ENCODE peak calls at places on chromosome 1, in six cellular contexts. One of them, this sample, is unnamed.
A peak's percentile ranks its signal among the peaks of the same experiment; 100 is the strongest.

GRCh38 chr1:181141431-181141910 is 53.0 kb downstream of the IER5 start:
- DNase-seq in uterus: no peak
- DNase-seq in neural progenitor cell: no peak
- DNase-seq in kidney: peak; percentile 32
- DNase-seq in brain microvascular endothelial cell: peak; percentile 66
- DNase-seq in SK-N-MC: no peak
- DNase-seq in this sample: no peak

GRCh38 chr1:213986925-213987250 is 885 bp upstream of the PROX1 start:
- DNase-seq in uterus: no peak
- DNase-seq in neural progenitor cell: no peak
- DNase-seq in kidney: no peak
- DNase-seq in brain microvascular endothelial cell: no peak
- DNase-seq in SK-N-MC: no peak
- DNase-seq in this sample: no peak

GRCh38 chr1:112618721-112619517 is at the start of gene ST7L:
- DNase-seq in uterus: peak; percentile 67
- DNase-seq in neural progenitor cell: peak; percentile 84
- DNase-seq in kidney: peak; percentile 92
- DNase-seq in brain microvascular endothelial cell: peak; percentile 47
- DNase-seq in SK-N-MC: no peak
- DNase-seq in this sample: peak; percentile 87

GRCh38 chr1:168180148-168180524 is 1.4 kb downstream of the TIPRL start:
- DNase-seq in uterus: no peak
- DNase-seq in neural progenitor cell: no peak
- DNase-seq in kidney: no peak
- DNase-seq in brain microvascular endothelial cell: no peak
- DNase-seq in SK-N-MC: no peak
- DNase-seq in this sample: no peak

GRCh38 chr1:110916669-110917306 is 43.8 kb downstream of the CD53 start:
- DNase-seq in uterus: no peak
- DNase-seq in neural progenitor cell: no peak
- DNase-seq in kidney: no peak
- DNase-seq in brain microvascular endothelial cell: peak; percentile 14
- DNase-seq in SK-N-MC: peak; percentile 3
- DNase-seq in this sample: no peak

GRCh38 chr1:218342091-218342490 is 3.0 kb upstream of the TGFB2 start:
- DNase-seq in uterus: no peak
- DNase-seq in neural progenitor cell: no peak
- DNase-seq in kidney: no peak
- DNase-seq in brain microvascular endothelial cell: no peak
- DNase-seq in SK-N-MC: no peak
- DNase-seq in this sample: no peak

GRCh38 chr1:20470174-20470573 is 15.8 kb downstream of the CAMK2N1 start:
- DNase-seq in uterus: no peak
- DNase-seq in neural progenitor cell: no peak
- DNase-seq in kidney: no peak
- DNase-seq in brain microvascular endothelial cell: no peak
- DNase-seq in SK-N-MC: no peak
- DNase-seq in this sample: no peak

GRCh38 chr1:97004054-97004453 is 282.5 kb downstream of the PTBP2 start:
- DNase-seq in uterus: no peak
- DNase-seq in neural progenitor cell: no peak
- DNase-seq in kidney: no peak
- DNase-seq in brain microvascular endothelial cell: no peak
- DNase-seq in SK-N-MC: no peak
- DNase-seq in this sample: no peak

GRCh38 chr1:212607924-212608208 is 695 bp upstream of the ATF3 start:
- DNase-seq in uterus: no peak
- DNase-seq in neural progenitor cell: no peak
- DNase-seq in kidney: no peak
- DNase-seq in brain microvascular endothelial cell: no peak
- DNase-seq in SK-N-MC: no peak
- DNase-seq in this sample: no peak

GRCh38 chr1:167671727-167672511 is 41.9 kb downstream of the RCSD1 start:
- DNase-seq in uterus: no peak
- DNase-seq in neural progenitor cell: no peak
- DNase-seq in kidney: no peak
- DNase-seq in brain microvascular endothelial cell: no peak
- DNase-seq in SK-N-MC: no peak
- DNase-seq in this sample: no peak

GRCh38 chr1:204507317-204508105 is 8.7 kb upstream of the MDM4 start:
- DNase-seq in uterus: peak; percentile 36
- DNase-seq in neural progenitor cell: peak; percentile 56
- DNase-seq in kidney: no peak
- DNase-seq in brain microvascular endothelial cell: peak; percentile 41
- DNase-seq in SK-N-MC: no peak
- DNase-seq in this sample: no peak

GRCh38 chr1:179177182-179177581 is 52.3 kb downstream of the ABL2 start:
- DNase-seq in uterus: no peak
- DNase-seq in neural progenitor cell: no peak
- DNase-seq in kidney: no peak
- DNase-seq in brain microvascular endothelial cell: peak; percentile 53
- DNase-seq in SK-N-MC: no peak
- DNase-seq in this sample: no peak

GRCh38 chr1:68916227-68916853 is 419.5 kb upstream of the DEPDC1 start:
- DNase-seq in uterus: peak; percentile 19
- DNase-seq in neural progenitor cell: no peak
- DNase-seq in kidney: no peak
- DNase-seq in brain microvascular endothelial cell: peak; percentile 51
- DNase-seq in SK-N-MC: no peak
- DNase-seq in this sample: no peak

GRCh38 chr1:34176830-34177613 is at the start of gene C1orf94:
- DNase-seq in uterus: no peak
- DNase-seq in neural progenitor cell: peak; percentile 61
- DNase-seq in kidney: no peak
- DNase-seq in brain microvascular endothelial cell: no peak
- DNase-seq in SK-N-MC: no peak
- DNase-seq in this sample: no peak

GRCh38 chr1:225879521-225880209 is 2.5 kb downstream of the TMEM63A start:
- DNase-seq in uterus: no peak
- DNase-seq in neural progenitor cell: no peak
- DNase-seq in kidney: peak; percentile 76
- DNase-seq in brain microvascular endothelial cell: no peak
- DNase-seq in SK-N-MC: no peak
- DNase-seq in this sample: no peak

GRCh38 chr1:41102208-41102607 is 80.7 kb upstream of the SLFNL1 start:
- DNase-seq in uterus: peak; percentile 95
- DNase-seq in neural progenitor cell: no peak
- DNase-seq in kidney: peak; percentile 94
- DNase-seq in brain microvascular endothelial cell: peak; percentile 76
- DNase-seq in SK-N-MC: peak; percentile 66
- DNase-seq in this sample: peak; percentile 84

GRCh38 chr1:1215266-1215676 is 1.3 kb upstream of the TNFRSF4 start:
- DNase-seq in uterus: no peak
- DNase-seq in neural progenitor cell: no peak
- DNase-seq in kidney: no peak
- DNase-seq in brain microvascular endothelial cell: no peak
- DNase-seq in SK-N-MC: no peak
- DNase-seq in this sample: no peak

GRCh38 chr1:1212780-1213152 is 1.2 kb downstream of the TNFRSF4 start:
- DNase-seq in uterus: no peak
- DNase-seq in neural progenitor cell: no peak
- DNase-seq in kidney: peak; percentile 90
- DNase-seq in brain microvascular endothelial cell: no peak
- DNase-seq in SK-N-MC: no peak
- DNase-seq in this sample: peak; percentile 78

GRCh38 chr1:1213919-1214599 is at the start of gene TNFRSF4:
- DNase-seq in uterus: no peak
- DNase-seq in neural progenitor cell: no peak
- DNase-seq in kidney: peak; percentile 56
- DNase-seq in brain microvascular endothelial cell: no peak
- DNase-seq in SK-N-MC: no peak
- DNase-seq in this sample: no peak

GRCh38 chr1:1211541-1212511 is 2.1 kb downstream of the TNFRSF4 start:
- DNase-seq in uterus: no peak
- DNase-seq in neural progenitor cell: no peak
- DNase-seq in kidney: peak; percentile 73
- DNase-seq in brain microvascular endothelial cell: no peak
- DNase-seq in SK-N-MC: no peak
- DNase-seq in this sample: no peak

GRCh38 chr1:1213153-1213918 is 617 bp downstream of the TNFRSF4 start:
- DNase-seq in uterus: no peak
- DNase-seq in neural progenitor cell: no peak
- DNase-seq in kidney: peak; percentile 85
- DNase-seq in brain microvascular endothelial cell: no peak
- DNase-seq in SK-N-MC: no peak
- DNase-seq in this sample: no peak
- H3K4me3 ChIP-seq in uterus: no peak overlapping the region
- H3K4me3 ChIP-seq in neural progenitor cell: no peak overlapping the region
- H3K4me3 ChIP-seq in kidney: no peak overlapping the region
- H3K4me3 ChIP-seq in brain microvascular endothelial cell: no peak overlapping the region
- H3K4me3 ChIP-seq in SK-N-MC: no peak overlapping the region
- H3K4me3 ChIP-seq in this sample: peak overlapping the region; percentile 44

GRCh38 chr1:119683893-119684292 is 27.8 kb upstream of the PHGDH start:
- DNase-seq in uterus: no peak
- DNase-seq in neural progenitor cell: no peak
- DNase-seq in kidney: no peak
- DNase-seq in brain microvascular endothelial cell: no peak
- DNase-seq in SK-N-MC: no peak
- DNase-seq in this sample: no peak

GRCh38 chr1:119682141-119682540 is 29.6 kb upstream of the PHGDH start:
- DNase-seq in uterus: no peak
- DNase-seq in neural progenitor cell: no peak
- DNase-seq in kidney: no peak
- DNase-seq in brain microvascular endothelial cell: no peak
- DNase-seq in SK-N-MC: no peak
- DNase-seq in this sample: no peak

GRCh38 chr1:119680723-119681122 is 31.0 kb upstream of the PHGDH start:
- DNase-seq in uterus: no peak
- DNase-seq in neural progenitor cell: no peak
- DNase-seq in kidney: no peak
- DNase-seq in brain microvascular endothelial cell: no peak
- DNase-seq in SK-N-MC: no peak
- DNase-seq in this sample: no peak

GRCh38 chr1:119680193-119680592 is 31.5 kb upstream of the PHGDH start:
- DNase-seq in uterus: no peak
- DNase-seq in neural progenitor cell: no peak
- DNase-seq in kidney: no peak
- DNase-seq in brain microvascular endothelial cell: no peak
- DNase-seq in SK-N-MC: no peak
- DNase-seq in this sample: no peak

DNA sequence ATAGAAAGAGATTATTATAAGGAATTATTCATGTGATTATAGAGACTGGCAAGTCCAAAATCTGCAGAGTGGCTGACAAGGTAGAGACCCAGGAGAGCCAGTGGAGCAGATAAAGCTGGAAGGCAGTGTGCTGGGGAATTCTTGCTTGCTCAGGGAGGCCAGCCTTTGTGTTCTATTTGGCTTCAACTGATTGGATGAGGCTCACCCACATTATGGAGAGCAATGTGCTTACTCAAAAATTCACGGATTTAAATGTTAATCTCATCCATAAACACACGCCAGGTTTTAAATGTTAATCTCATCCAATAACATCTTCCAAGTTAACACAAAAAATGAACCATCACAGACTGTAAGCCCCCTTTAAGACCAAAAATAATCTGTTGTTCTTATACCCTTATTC is 30.2 kb upstream of the PHGDH start:
- DNase-seq in uterus: no peak
- DNase-seq in neural progenitor cell: no peak
- DNase-seq in kidney: no peak
- DNase-seq in brain microvascular endothelial cell: no peak
- DNase-seq in SK-N-MC: no peak
- DNase-seq in this sample: no peak
- H3K27ac ChIP-seq in uterus: no peak overlapping the region
- H3K27ac ChIP-seq in neural progenitor cell: no peak overlapping the region
- H3K27ac ChIP-seq in kidney: no peak overlapping the region
- H3K27ac ChIP-seq in brain microvascular endothelial cell: no peak overlapping the region
- H3K27ac ChIP-seq in SK-N-MC: no peak overlapping the region
- H3K27ac ChIP-seq in this sample: no peak overlapping the region

DNA sequence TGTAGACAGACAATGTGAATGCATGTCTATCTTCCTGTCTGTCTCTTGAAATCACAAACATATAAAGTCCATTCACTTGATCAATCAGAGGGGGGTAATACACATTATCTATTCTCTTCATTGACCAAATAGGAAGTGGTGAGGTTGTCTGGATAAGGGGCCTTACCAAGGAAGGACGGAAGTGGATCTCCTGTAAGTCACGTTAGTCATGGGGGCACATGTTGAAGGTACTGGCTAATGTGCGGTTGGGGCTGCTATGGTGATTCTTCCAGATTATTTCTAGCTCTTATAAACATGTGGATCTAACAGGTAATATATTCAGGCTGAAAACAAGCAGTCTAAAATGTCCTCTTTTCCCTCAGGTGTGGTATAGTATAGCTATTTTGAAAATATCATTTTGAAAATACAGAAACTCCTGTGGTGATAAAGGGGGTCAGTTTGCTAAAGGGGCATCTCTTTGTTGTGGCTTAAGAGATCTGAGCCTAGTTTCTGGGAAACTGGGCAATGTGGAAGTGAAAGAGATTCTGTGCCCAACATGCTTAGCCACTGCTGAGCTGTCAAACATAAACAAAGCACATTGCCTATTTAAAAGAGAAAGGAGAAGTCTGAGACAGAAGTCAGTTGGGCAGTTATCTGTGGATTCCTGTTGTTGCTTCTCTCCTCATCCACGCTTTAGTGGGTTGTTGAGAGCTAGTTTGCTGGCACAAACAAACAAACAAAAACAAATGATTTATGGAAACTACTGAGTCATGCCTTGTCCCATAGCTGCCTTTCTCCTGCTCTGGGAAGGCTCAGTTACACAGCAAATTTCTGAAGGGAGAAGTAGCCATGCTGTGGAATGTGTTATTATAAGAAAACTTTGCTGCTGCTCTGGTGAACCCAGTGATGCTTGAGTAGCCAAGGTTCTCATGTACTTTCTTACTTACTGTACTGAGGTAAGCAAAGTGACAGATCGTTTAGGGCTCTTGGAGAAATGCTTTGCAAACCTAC is 166.9 kb downstream of the HLX start:
- DNase-seq in uterus: no peak
- DNase-seq in neural progenitor cell: no peak
- DNase-seq in kidney: no peak
- DNase-seq in brain microvascular endothelial cell: no peak
- DNase-seq in SK-N-MC: no peak
- DNase-seq in this sample: no peak
- H3K4me3 ChIP-seq in uterus: no peak overlapping the region
- H3K4me3 ChIP-seq in neural progenitor cell: no peak overlapping the region
- H3K4me3 ChIP-seq in kidney: no peak overlapping the region
- H3K4me3 ChIP-seq in brain microvascular endothelial cell: no peak overlapping the region
- H3K4me3 ChIP-seq in SK-N-MC: no peak overlapping the region
- H3K4me3 ChIP-seq in this sample: no peak overlapping the region

GRCh38 chr1:93716974-93717373 is 35.3 kb upstream of the BCAR3 start:
- DNase-seq in uterus: no peak
- DNase-seq in neural progenitor cell: no peak
- DNase-seq in kidney: no peak
- DNase-seq in brain microvascular endothelial cell: peak; percentile 39
- DNase-seq in SK-N-MC: no peak
- DNase-seq in this sample: no peak

GRCh38 chr1:93716163-93716562 is 34.5 kb upstream of the BCAR3 start:
- DNase-seq in uterus: no peak
- DNase-seq in neural progenitor cell: no peak
- DNase-seq in kidney: no peak
- DNase-seq in brain microvascular endothelial cell: no peak
- DNase-seq in SK-N-MC: no peak
- DNase-seq in this sample: no peak

GRCh38 chr1:93714350-93714749 is 32.7 kb upstream of the BCAR3 start:
- DNase-seq in uterus: no peak
- DNase-seq in neural progenitor cell: no peak
- DNase-seq in kidney: no peak
- DNase-seq in brain microvascular endothelial cell: no peak
- DNase-seq in SK-N-MC: no peak
- DNase-seq in this sample: no peak

GRCh38 chr1:93715529-93716126 is 34.0 kb upstream of the BCAR3 start:
- DNase-seq in uterus: no peak
- DNase-seq in neural progenitor cell: no peak
- DNase-seq in kidney: no peak
- DNase-seq in brain microvascular endothelial cell: no peak
- DNase-seq in SK-N-MC: no peak
- DNase-seq in this sample: peak; percentile 28

GRCh38 chr1:93717639-93718038 is 36.0 kb upstream of the BCAR3 start:
- DNase-seq in uterus: no peak
- DNase-seq in neural progenitor cell: no peak
- DNase-seq in kidney: no peak
- DNase-seq in brain microvascular endothelial cell: no peak
- DNase-seq in SK-N-MC: no peak
- DNase-seq in this sample: no peak
- H3K27ac ChIP-seq in uterus: no peak overlapping the region
- H3K27ac ChIP-seq in neural progenitor cell: no peak overlapping the region
- H3K27ac ChIP-seq in kidney: no peak overlapping the region
- H3K27ac ChIP-seq in brain microvascular endothelial cell: no peak overlapping the region
- H3K27ac ChIP-seq in SK-N-MC: no peak overlapping the region
- H3K27ac ChIP-seq in this sample: no peak overlapping the region

This sample was measured in upper lobe of right lung.